ENCODE peak calls at places on chromosomes 7 and 10, in five cellular contexts. J is fibroblast of pulmonary artery; F is sigmoid colon; Q is activated naive CD4-positive, alpha-beta T cell; Y is activated T-helper 1 cell treated with anti-CD3 and anti-CD28 coated beads, Interleukin-12 subunit alpha, Interleukin-12 subunit beta, Interleukin-2, Interleukin-4 antibody, amounts not matched to agents 30 ng/mL and 10 ng/mL and 1 ng/mL, durations not matched to agents 14 hours and 24 hours and 36 hours. P is an unnamed sample.

GRCh38 chr10:57785068-57785467 is 482.6 kb downstream of the IPMK start:
- DNase-seq in J (no peak), Y (no peak), Q (no peak), F (no peak), P (no peak)

GRCh38 chr7:141738592-141739013 is 445 bp downstream of the SSBP1 start:
- DNase-seq in J (no peak), Q (no peak), F (no peak), Y (no peak), P (no peak)

GRCh38 chr7:14381306-14381705 is 391.8 kb upstream of the ETV1 start:
- DNase-seq in J (peak; percentile 13), Y (no peak), Q (no peak), F (no peak), P (no peak)

GRCh38 chr10:102452672-102453340 is 1.5 kb upstream of the C10orf95 start:
- DNase-seq in J (peak; percentile 55), Q (no peak), Y (peak; percentile 55), F (peak; percentile 76), P (no peak)

GRCh38 chr10:128875955-128876354 is 591.1 kb upstream of the MGMT start:
- DNase-seq in F (peak; percentile 77), Y (no peak), J (peak; percentile 19), Q (no peak), P (no peak)

GRCh38 chr10:5046410-5046809 is 42.8 kb upstream of the AKR1C2 start:
- DNase-seq in Y (no peak), F (no peak), J (no peak), Q (no peak), P (no peak)

GRCh38 chr7:125122225-125122624 is 192.6 kb upstream of the POT1 start:
- DNase-seq in J (peak; percentile 76), F (no peak), Q (no peak), Y (no peak), P (no peak)

GRCh38 chr7:82534687-82535086 is 91.1 kb upstream of the CACNA2D1 start:
- DNase-seq in Y (no peak), J (peak; percentile 50), F (no peak), Q (no peak), P (no peak)

GRCh38 chr7:80869385-80869784 is 49.5 kb downstream of the SEMA3C start:
- DNase-seq in J (no peak), F (no peak), Y (no peak), Q (no peak), P (no peak)

P was measured in upper lobe of right lung.